ENCODE peak calls at places on chromosomes 2 and 18, in five cellular contexts. One of them, this sample, is unnamed.

GRCh38 chr2:57804971-57805370 is 241.6 kb upstream of the VRK2 start:
- DNase-seq in A549: no peak
- DNase-seq in sigmoid colon: no peak
- DNase-seq in ovary: no peak
- DNase-seq in K562: no peak
- DNase-seq in this sample: no peak

GRCh38 chr2:19028617-19029016 is 329.8 kb downstream of the OSR1 start:
- DNase-seq in A549: no peak
- DNase-seq in sigmoid colon: no peak
- DNase-seq in ovary: no peak
- DNase-seq in K562: no peak
- DNase-seq in this sample: no peak

GRCh38 chr2:27902143-27902542 is 11.6 kb downstream of the BABAM2 start:
- DNase-seq in A549: no peak
- DNase-seq in sigmoid colon: no peak
- DNase-seq in ovary: no peak
- DNase-seq in K562: no peak
- DNase-seq in this sample: no peak

GRCh38 chr2:107525420-107525819 is 301.3 kb upstream of the RGPD4 start:
- DNase-seq in A549: no peak
- DNase-seq in sigmoid colon: no peak
- DNase-seq in ovary: no peak
- DNase-seq in K562: no peak
- DNase-seq in this sample: no peak

GRCh38 chr18:8439091-8439490 is 170.1 kb upstream of the RAB12 start:
- DNase-seq in A549: no peak
- DNase-seq in sigmoid colon: no peak
- DNase-seq in ovary: no peak
- DNase-seq in K562: no peak
- DNase-seq in this sample: no peak

GRCh38 chr18:48819276-48819675 is 131.5 kb downstream of the SMAD7 start:
- DNase-seq in A549: no peak
- DNase-seq in sigmoid colon: peak; percentile 32
- DNase-seq in ovary: peak; percentile 9
- DNase-seq in K562: no peak
- DNase-seq in this sample: peak; percentile 14

GRCh38 chr18:47175283-47175894 is 775 bp downstream of the IER3IP1 start:
- DNase-seq in A549: no peak
- DNase-seq in sigmoid colon: no peak
- DNase-seq in ovary: no peak
- DNase-seq in K562: no peak
- DNase-seq in this sample: no peak

GRCh38 chr18:23121133-23121532 is 14.2 kb upstream of the CABLES1 start:
- DNase-seq in A549: no peak
- DNase-seq in sigmoid colon: no peak
- DNase-seq in ovary: no peak
- DNase-seq in K562: no peak
- DNase-seq in this sample: no peak

GRCh38 chr2:96521219-96521618 is 15.3 kb upstream of the ARID5A start:
- DNase-seq in A549: no peak
- DNase-seq in sigmoid colon: no peak
- DNase-seq in ovary: no peak
- DNase-seq in K562: no peak
- DNase-seq in this sample: no peak

GRCh38 chr2:4973973-4974372 is 718.2 kb upstream of the SOX11 start:
- DNase-seq in A549: no peak
- DNase-seq in sigmoid colon: no peak
- DNase-seq in ovary: no peak
- DNase-seq in K562: no peak
- DNase-seq in this sample: no peak

GRCh38 chr2:171083426-171083825 is 77.3 kb downstream of the TLK1 start:
- DNase-seq in A549: no peak
- DNase-seq in sigmoid colon: no peak
- DNase-seq in ovary: no peak
- DNase-seq in K562: no peak
- DNase-seq in this sample: no peak

GRCh38 chr2:128273469-128274081 is 45.1 kb downstream of the HS6ST1 start:
- DNase-seq in A549: no peak
- DNase-seq in sigmoid colon: peak; percentile 64
- DNase-seq in ovary: no peak
- DNase-seq in K562: no peak
- DNase-seq in this sample: no peak

GRCh38 chr18:48662021-48662661 is 123.3 kb downstream of the CTIF start:
- DNase-seq in A549: peak; percentile 37
- DNase-seq in sigmoid colon: peak; percentile 45
- DNase-seq in ovary: no peak
- DNase-seq in K562: peak; percentile 12
- DNase-seq in this sample: peak; percentile 56

GRCh38 chr2:146982393-146982846 is 862.4 kb upstream of the ACVR2A start:
- DNase-seq in A549: no peak
- DNase-seq in sigmoid colon: peak; percentile 82
- DNase-seq in ovary: peak; percentile 59
- DNase-seq in K562: no peak
- DNase-seq in this sample: peak; percentile 25

GRCh38 chr2:215290980-215291599 is 20.8 kb upstream of the ATIC start:
- DNase-seq in A549: no peak
- DNase-seq in sigmoid colon: no peak
- DNase-seq in ovary: no peak
- DNase-seq in K562: peak; percentile 35
- DNase-seq in this sample: no peak

GRCh38 chr2:76599732-76600368 is 889.1 kb upstream of the GCFC2 start:
- DNase-seq in A549: peak; percentile 81
- DNase-seq in sigmoid colon: no peak
- DNase-seq in ovary: peak; percentile 18
- DNase-seq in K562: peak; percentile 48
- DNase-seq in this sample: peak; percentile 60

GRCh38 chr2:190847504-190848201 is 33.0 kb upstream of the GLS start:
- DNase-seq in A549: peak; percentile 46
- DNase-seq in sigmoid colon: no peak
- DNase-seq in ovary: no peak
- DNase-seq in K562: no peak
- DNase-seq in this sample: no peak

GRCh38 chr2:167258712-167259111 is 370.4 kb downstream of the XIRP2 start:
- DNase-seq in A549: no peak
- DNase-seq in sigmoid colon: no peak
- DNase-seq in ovary: no peak
- DNase-seq in K562: no peak
- DNase-seq in this sample: no peak

GRCh38 chr2:9069496-9069991 is 66.1 kb upstream of the MBOAT2 start:
- DNase-seq in A549: no peak
- DNase-seq in sigmoid colon: no peak
- DNase-seq in ovary: no peak
- DNase-seq in K562: no peak
- DNase-seq in this sample: no peak

GRCh38 chr2:228329279-228329678 is 147.8 kb upstream of the SPHKAP start:
- DNase-seq in A549: no peak
- DNase-seq in sigmoid colon: no peak
- DNase-seq in ovary: no peak
- DNase-seq in K562: no peak
- DNase-seq in this sample: no peak

GRCh38 chr2:47058061-47058931 is 96.8 kb downstream of the STPG4 start:
- DNase-seq in A549: no peak
- DNase-seq in sigmoid colon: peak; percentile 92
- DNase-seq in ovary: peak; percentile 72
- DNase-seq in K562: no peak
- DNase-seq in this sample: no peak

GRCh38 chr2:70923378-70924015 is 12.2 kb upstream of the ATP6V1B1 start:
- DNase-seq in A549: peak; percentile 52
- DNase-seq in sigmoid colon: peak; percentile 15
- DNase-seq in ovary: no peak
- DNase-seq in K562: peak; percentile 36
- DNase-seq in this sample: peak; percentile 9

GRCh38 chr18:63022429-63023022 is 297.0 kb downstream of the BCL2 start:
- DNase-seq in A549: no peak
- DNase-seq in sigmoid colon: no peak
- DNase-seq in ovary: no peak
- DNase-seq in K562: peak; percentile 21
- DNase-seq in this sample: no peak

GRCh38 chr2:229488232-229488631 is 217.1 kb upstream of the PID1 start:
- DNase-seq in A549: no peak
- DNase-seq in sigmoid colon: no peak
- DNase-seq in ovary: no peak
- DNase-seq in K562: no peak
- DNase-seq in this sample: no peak

GRCh38 chr2:128644156-128644555 is 325.5 kb upstream of the HS6ST1 start:
- DNase-seq in A549: no peak
- DNase-seq in sigmoid colon: peak; percentile 45
- DNase-seq in ovary: no peak
- DNase-seq in K562: no peak
- DNase-seq in this sample: peak; percentile 21

GRCh38 chr2:186748354-186748753 is 54.5 kb downstream of the FAM171B start:
- DNase-seq in A549: no peak
- DNase-seq in sigmoid colon: no peak
- DNase-seq in ovary: no peak
- DNase-seq in K562: no peak
- DNase-seq in this sample: no peak

GRCh38 chr2:81976998-81977397 is 1672.4 kb upstream of the LRRTM1 start:
- DNase-seq in A549: no peak
- DNase-seq in sigmoid colon: no peak
- DNase-seq in ovary: no peak
- DNase-seq in K562: no peak
- DNase-seq in this sample: no peak

GRCh38 chr18:50870138-50870845 is 8.6 kb upstream of the ME2 start:
- DNase-seq in A549: peak; percentile 81
- DNase-seq in sigmoid colon: no peak
- DNase-seq in ovary: no peak
- DNase-seq in K562: no peak
- DNase-seq in this sample: no peak

GRCh38 chr2:19823507-19823906 is 78.3 kb downstream of the TTC32 start:
- DNase-seq in A549: no peak
- DNase-seq in sigmoid colon: no peak
- DNase-seq in ovary: no peak
- DNase-seq in K562: no peak
- DNase-seq in this sample: no peak

GRCh38 chr18:58605027-58606020 is 23.6 kb downstream of the ALPK2 start:
- DNase-seq in A549: peak; percentile 75
- DNase-seq in sigmoid colon: no peak
- DNase-seq in ovary: no peak
- DNase-seq in K562: no peak
- DNase-seq in this sample: no peak

GRCh38 chr2:149451417-149452165 is 121.2 kb downstream of the LYPD6 start:
- DNase-seq in A549: no peak
- DNase-seq in sigmoid colon: no peak
- DNase-seq in ovary: no peak
- DNase-seq in K562: no peak
- DNase-seq in this sample: no peak

DNA sequence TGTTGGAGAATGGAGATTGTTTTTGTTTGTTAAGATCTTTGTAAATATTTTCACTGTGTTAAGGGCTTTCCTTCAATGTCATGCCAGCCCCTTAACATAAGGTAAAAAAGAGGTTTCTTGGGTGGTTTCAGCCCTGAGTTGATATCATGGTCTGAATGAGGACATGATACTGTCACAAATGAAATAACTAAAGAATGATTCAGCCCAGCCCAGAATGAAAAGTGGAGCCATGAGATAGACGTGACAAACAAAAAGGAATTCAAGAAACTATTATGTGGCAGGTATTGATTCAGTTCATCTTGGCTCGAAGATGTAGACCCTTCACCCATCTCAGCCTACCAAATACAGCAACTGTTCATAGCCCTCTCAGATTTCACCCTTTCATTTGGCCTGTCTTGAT is 88.6 kb upstream of the TTN start:
- DNase-seq in A549: no peak
- DNase-seq in sigmoid colon: no peak
- DNase-seq in ovary: no peak
- DNase-seq in K562: no peak
- DNase-seq in this sample: no peak
- H3K4me1 ChIP-seq in A549: no peaks in the 10 kb centered on the region
- H3K4me1 ChIP-seq in sigmoid colon: no peaks in the 10 kb centered on the region
- H3K4me1 ChIP-seq in ovary: no peaks in the 10 kb centered on the region
- H3K4me1 ChIP-seq in K562: no peaks in the 10 kb centered on the region
- H3K4me1 ChIP-seq in this sample: no peaks in the 10 kb centered on the region

GRCh38 chr2:163755366-163755765 is 19.6 kb upstream of the FIGN start:
- DNase-seq in A549: no peak
- DNase-seq in sigmoid colon: no peak
- DNase-seq in ovary: no peak
- DNase-seq in K562: no peak
- DNase-seq in this sample: no peak

GRCh38 chr2:163753721-163754120 is 17.9 kb upstream of the FIGN start:
- DNase-seq in A549: no peak
- DNase-seq in sigmoid colon: no peak
- DNase-seq in ovary: no peak
- DNase-seq in K562: no peak
- DNase-seq in this sample: no peak

GRCh38 chr2:163748420-163748819 is 12.6 kb upstream of the FIGN start:
- DNase-seq in A549: no peak
- DNase-seq in sigmoid colon: no peak
- DNase-seq in ovary: no peak
- DNase-seq in K562: no peak
- DNase-seq in this sample: no peak

GRCh38 chr2:163751696-163752095 is 15.9 kb upstream of the FIGN start:
- DNase-seq in A549: no peak
- DNase-seq in sigmoid colon: no peak
- DNase-seq in ovary: no peak
- DNase-seq in K562: no peak
- DNase-seq in this sample: no peak

GRCh38 chr2:163752252-163752651 is 16.4 kb upstream of the FIGN start:
- DNase-seq in A549: no peak
- DNase-seq in sigmoid colon: no peak
- DNase-seq in ovary: no peak
- DNase-seq in K562: no peak
- DNase-seq in this sample: no peak
- TF ChIP-seq EP300 in A549: no peak
- TF ChIP-seq EP300 in sigmoid colon: no peak
- TF ChIP-seq EP300 in ovary: no peak
- TF ChIP-seq EP300 in K562: no peak
- TF ChIP-seq EP300 in this sample: no peak

GRCh38 chr2:239245872-239246701 is 154.7 kb downstream of the HDAC4 start:
- DNase-seq in A549: no peak
- DNase-seq in sigmoid colon: peak; percentile 89
- DNase-seq in ovary: peak; percentile 27
- DNase-seq in K562: no peak
- DNase-seq in this sample: peak; percentile 66
- H3K27ac ChIP-seq in A549: no peak overlapping the region
- H3K27ac ChIP-seq in sigmoid colon: peak overlapping the region; percentile 55
- H3K27ac ChIP-seq in ovary: peak overlapping the region; percentile 76
- H3K27ac ChIP-seq in K562: no peak overlapping the region
- H3K27ac ChIP-seq in this sample: peak overlapping the region; percentile 73

GRCh38 chr2:65382776-65383357 is 49.5 kb downstream of the SPRED2 start:
- DNase-seq in A549: peak; percentile 74
- DNase-seq in sigmoid colon: peak; percentile 85
- DNase-seq in ovary: peak; percentile 68
- DNase-seq in K562: peak; percentile 87
- DNase-seq in this sample: peak; percentile 87

GRCh38 chr2:65381607-65382032 is 50.8 kb downstream of the SPRED2 start:
- DNase-seq in A549: no peak
- DNase-seq in sigmoid colon: no peak
- DNase-seq in ovary: no peak
- DNase-seq in K562: no peak
- DNase-seq in this sample: no peak

GRCh38 chr2:65383571-65384488 is 48.6 kb downstream of the SPRED2 start:
- DNase-seq in A549: no peak
- DNase-seq in sigmoid colon: no peak
- DNase-seq in ovary: peak; percentile 47
- DNase-seq in K562: no peak
- DNase-seq in this sample: peak; percentile 43

GRCh38 chr2:65380243-65380642 is 52.2 kb downstream of the SPRED2 start:
- DNase-seq in A549: no peak
- DNase-seq in sigmoid colon: no peak
- DNase-seq in ovary: no peak
- DNase-seq in K562: no peak
- DNase-seq in this sample: no peak

GRCh38 chr2:65382323-65382722 is 50.1 kb downstream of the SPRED2 start:
- DNase-seq in A549: no peak
- DNase-seq in sigmoid colon: no peak
- DNase-seq in ovary: no peak
- DNase-seq in K562: no peak
- DNase-seq in this sample: no peak
- H3K4me1 ChIP-seq in A549: peaks cover 71% of the 10 kb centered on the region
- H3K4me1 ChIP-seq in sigmoid colon: peaks cover 33% of the 10 kb centered on the region
- H3K4me1 ChIP-seq in ovary: peaks cover 16% of the 10 kb centered on the region
- H3K4me1 ChIP-seq in K562: peaks cover 24% of the 10 kb centered on the region
- H3K4me1 ChIP-seq in this sample: peaks cover 63% of the 10 kb centered on the region

This sample was measured in stomach.